ENCODE peak calls at places on chromosome 19, in eight cellular contexts. One of them, this sample, is unnamed. For H3K9me3, the result is how much of the 10 kb centered on the place peaks cover.

GRCh38 chr19:8208710-8209110 is 460 bp upstream of the CERS4 start:
- DNase-seq in mucosa of descending colon: no peak
- DNase-seq in ascending aorta: no peak
- DNase-seq in uterus: no peak
- DNase-seq in CD8-positive, alpha-beta memory T cell: no peak
- DNase-seq in Karpas-422: no peak
- DNase-seq in tibial artery: peak
- DNase-seq in astrocyte: no peak
- DNase-seq in this sample: no peak

GRCh38 chr19:6239401-6239844 is 40.4 kb downstream of the MLLT1 start:
- DNase-seq in mucosa of descending colon: peak
- DNase-seq in ascending aorta: no peak
- DNase-seq in tibial artery: no peak
- DNase-seq in uterus: no peak
- DNase-seq in CD8-positive, alpha-beta memory T cell: no peak
- DNase-seq in Karpas-422: no peak
- DNase-seq in astrocyte: peak
- DNase-seq in this sample: no peak

GRCh38 chr19:54138777-54139256 is 1.3 kb downstream of the CNOT3 start:
- DNase-seq in tibial artery: no peak
- DNase-seq in CD8-positive, alpha-beta memory T cell: no peak
- DNase-seq in astrocyte: no peak
- DNase-seq in ascending aorta: no peak
- DNase-seq in mucosa of descending colon: no peak
- DNase-seq in Karpas-422: peak
- DNase-seq in uterus: no peak
- DNase-seq in this sample: no peak

GRCh38 chr19:30780032-30780431 is 407.8 kb downstream of the ZNF536 start:
- DNase-seq in mucosa of descending colon: no peak
- DNase-seq in uterus: no peak
- DNase-seq in astrocyte: no peak
- DNase-seq in Karpas-422: no peak
- DNase-seq in CD8-positive, alpha-beta memory T cell: no peak
- DNase-seq in tibial artery: no peak
- DNase-seq in ascending aorta: no peak
- DNase-seq in this sample: no peak

GRCh38 chr19:49690073-49690655 is 752 bp upstream of the CPT1C start:
- DNase-seq in mucosa of descending colon: no peak
- DNase-seq in Karpas-422: no peak
- DNase-seq in uterus: no peak
- DNase-seq in astrocyte: no peak
- DNase-seq in CD8-positive, alpha-beta memory T cell: no peak
- DNase-seq in tibial artery: no peak
- DNase-seq in ascending aorta: no peak
- DNase-seq in this sample: no peak

GRCh38 chr19:4064551-4065260 is 2.0 kb downstream of the ZBTB7A start:
- DNase-seq in uterus: peak
- DNase-seq in astrocyte: no peak
- DNase-seq in CD8-positive, alpha-beta memory T cell: peak
- DNase-seq in Karpas-422: peak
- DNase-seq in ascending aorta: no peak
- DNase-seq in tibial artery: peak
- DNase-seq in mucosa of descending colon: peak
- DNase-seq in this sample: peak

GRCh38 chr19:13366529-13367143 is 139.6 kb downstream of the CACNA1A start:
- DNase-seq in astrocyte: peak
- DNase-seq in tibial artery: no peak
- DNase-seq in mucosa of descending colon: no peak
- DNase-seq in uterus: no peak
- DNase-seq in CD8-positive, alpha-beta memory T cell: no peak
- DNase-seq in Karpas-422: peak
- DNase-seq in ascending aorta: no peak
- DNase-seq in this sample: no peak

GRCh38 chr19:13872695-13873389 is 4.1 kb upstream of the NANOS3 start:
- DNase-seq in mucosa of descending colon: peak
- DNase-seq in astrocyte: no peak
- DNase-seq in ascending aorta: no peak
- DNase-seq in CD8-positive, alpha-beta memory T cell: no peak
- DNase-seq in Karpas-422: peak
- DNase-seq in tibial artery: no peak
- DNase-seq in uterus: no peak
- DNase-seq in this sample: no peak

GRCh38 chr19:15249912-15250634 is 17.8 kb upstream of the EPHX3 start:
- DNase-seq in tibial artery: peak
- DNase-seq in mucosa of descending colon: no peak
- DNase-seq in Karpas-422: no peak
- DNase-seq in ascending aorta: no peak
- DNase-seq in uterus: peak
- DNase-seq in CD8-positive, alpha-beta memory T cell: no peak
- DNase-seq in astrocyte: peak
- DNase-seq in this sample: no peak

GRCh38 chr19:42132851-42133528 is 744 bp upstream of the POU2F2 start:
- DNase-seq in mucosa of descending colon: peak
- DNase-seq in astrocyte: no peak
- DNase-seq in ascending aorta: no peak
- DNase-seq in Karpas-422: peak
- DNase-seq in tibial artery: peak
- DNase-seq in uterus: peak
- DNase-seq in CD8-positive, alpha-beta memory T cell: peak
- DNase-seq in this sample: peak

GRCh38 chr19:10321417-10321797 is 5.6 kb upstream of the FDX2 start:
- DNase-seq in Karpas-422: no peak
- DNase-seq in astrocyte: no peak
- DNase-seq in uterus: no peak
- DNase-seq in CD8-positive, alpha-beta memory T cell: no peak
- DNase-seq in ascending aorta: no peak
- DNase-seq in tibial artery: no peak
- DNase-seq in mucosa of descending colon: peak
- DNase-seq in this sample: no peak

GRCh38 chr19:41441321-41441945 is 1.5 kb upstream of the ERICH4 start:
- DNase-seq in tibial artery: no peak
- DNase-seq in astrocyte: no peak
- DNase-seq in Karpas-422: no peak
- DNase-seq in CD8-positive, alpha-beta memory T cell: no peak
- DNase-seq in ascending aorta: no peak
- DNase-seq in uterus: no peak
- DNase-seq in mucosa of descending colon: no peak
- DNase-seq in this sample: no peak

GRCh38 chr19:45448887-45449299 is 18.9 kb upstream of the FOSB start:
- DNase-seq in ascending aorta: no peak
- DNase-seq in Karpas-422: no peak
- DNase-seq in mucosa of descending colon: no peak
- DNase-seq in tibial artery: no peak
- DNase-seq in CD8-positive, alpha-beta memory T cell: no peak
- DNase-seq in uterus: no peak
- DNase-seq in astrocyte: no peak
- DNase-seq in this sample: no peak

GRCh38 chr19:48856921-48857320 is 11.5 kb downstream of the PLEKHA4 start:
- DNase-seq in CD8-positive, alpha-beta memory T cell: no peak
- DNase-seq in Karpas-422: no peak
- DNase-seq in tibial artery: no peak
- DNase-seq in mucosa of descending colon: no peak
- DNase-seq in ascending aorta: no peak
- DNase-seq in astrocyte: no peak
- DNase-seq in uterus: no peak
- DNase-seq in this sample: no peak

GRCh38 chr19:3171894-3172679 is 6.5 kb upstream of the S1PR4 start:
- DNase-seq in CD8-positive, alpha-beta memory T cell: no peak
- DNase-seq in astrocyte: no peak
- DNase-seq in uterus: no peak
- DNase-seq in Karpas-422: no peak
- DNase-seq in tibial artery: no peak
- DNase-seq in ascending aorta: no peak
- DNase-seq in mucosa of descending colon: no peak
- DNase-seq in this sample: no peak

GRCh38 chr19:46840157-46840942 is 10.3 kb downstream of the AP2S1 start:
- DNase-seq in mucosa of descending colon: peak
- DNase-seq in astrocyte: no peak
- DNase-seq in tibial artery: no peak
- DNase-seq in ascending aorta: no peak
- DNase-seq in CD8-positive, alpha-beta memory T cell: peak
- DNase-seq in Karpas-422: peak
- DNase-seq in uterus: peak
- DNase-seq in this sample: peak

GRCh38 chr19:13492128-13492527 is 14.2 kb downstream of the CACNA1A start:
- DNase-seq in ascending aorta: no peak
- DNase-seq in CD8-positive, alpha-beta memory T cell: no peak
- DNase-seq in Karpas-422: no peak
- DNase-seq in tibial artery: no peak
- DNase-seq in astrocyte: peak
- DNase-seq in mucosa of descending colon: no peak
- DNase-seq in uterus: no peak
- DNase-seq in this sample: no peak

GRCh38 chr19:369876-370275 is 25.3 kb upstream of the MIER2 start:
- DNase-seq in tibial artery: no peak
- DNase-seq in astrocyte: no peak
- DNase-seq in mucosa of descending colon: no peak
- DNase-seq in Karpas-422: peak
- DNase-seq in uterus: no peak
- DNase-seq in ascending aorta: no peak
- DNase-seq in CD8-positive, alpha-beta memory T cell: no peak
- DNase-seq in this sample: no peak

GRCh38 chr19:40232479-40232878 is 6.0 kb upstream of the CCNP start:
- DNase-seq in CD8-positive, alpha-beta memory T cell: no peak
- DNase-seq in uterus: no peak
- DNase-seq in Karpas-422: no peak
- DNase-seq in mucosa of descending colon: no peak
- DNase-seq in ascending aorta: no peak
- DNase-seq in tibial artery: no peak
- DNase-seq in astrocyte: no peak
- DNase-seq in this sample: no peak

GRCh38 chr19:48896191-48896720 is 2.3 kb downstream of the TULP2 start:
- DNase-seq in CD8-positive, alpha-beta memory T cell: peak
- DNase-seq in astrocyte: no peak
- DNase-seq in ascending aorta: no peak
- DNase-seq in Karpas-422: peak
- DNase-seq in uterus: peak
- DNase-seq in tibial artery: peak
- DNase-seq in mucosa of descending colon: peak
- DNase-seq in this sample: no peak

DNA sequence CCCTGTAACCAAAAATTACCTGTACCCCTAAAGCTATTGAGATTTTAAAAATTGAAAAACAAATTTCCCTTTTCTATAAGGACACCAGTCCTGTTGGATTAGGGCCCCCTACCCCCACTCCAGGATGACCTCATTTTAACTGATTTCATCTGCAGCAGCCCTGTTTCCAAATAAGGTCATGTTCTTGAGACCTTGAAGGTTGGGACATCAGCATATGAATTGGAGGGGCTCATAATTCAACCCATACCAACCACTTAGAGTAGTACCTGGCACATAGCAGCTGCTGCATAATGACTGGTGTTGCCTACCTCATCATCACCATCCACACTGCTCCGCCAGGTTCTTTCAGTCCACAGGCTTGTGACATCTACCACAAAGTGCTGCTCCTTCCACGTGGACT is 17.6 kb downstream of the ZNF71 start:
- DNase-seq in ascending aorta: no peak
- DNase-seq in uterus: no peak
- DNase-seq in Karpas-422: no peak
- DNase-seq in CD8-positive, alpha-beta memory T cell: no peak
- DNase-seq in tibial artery: no peak
- DNase-seq in astrocyte: no peak
- DNase-seq in mucosa of descending colon: no peak
- DNase-seq in this sample: no peak
- H3K9me3 ChIP-seq in ascending aorta: half or more
- H3K9me3 ChIP-seq in uterus: under half
- H3K9me3 ChIP-seq in Karpas-422: half or more
- H3K9me3 ChIP-seq in CD8-positive, alpha-beta memory T cell: half or more
- H3K9me3 ChIP-seq in tibial artery: under half
- H3K9me3 ChIP-seq in astrocyte: under half
- H3K9me3 ChIP-seq in mucosa of descending colon: half or more
- H3K9me3 ChIP-seq in this sample: under half

GRCh38 chr19:35159606-35160005 is 5.1 kb downstream of the FXYD5 start:
- DNase-seq in astrocyte: no peak
- DNase-seq in CD8-positive, alpha-beta memory T cell: no peak
- DNase-seq in mucosa of descending colon: no peak
- DNase-seq in uterus: no peak
- DNase-seq in Karpas-422: no peak
- DNase-seq in ascending aorta: no peak
- DNase-seq in tibial artery: no peak
- DNase-seq in this sample: no peak
- H3K9me3 ChIP-seq in astrocyte: under half
- H3K9me3 ChIP-seq in CD8-positive, alpha-beta memory T cell: under half
- H3K9me3 ChIP-seq in mucosa of descending colon: under half
- H3K9me3 ChIP-seq in uterus: under half
- H3K9me3 ChIP-seq in Karpas-422: under half
- H3K9me3 ChIP-seq in ascending aorta: under half
- H3K9me3 ChIP-seq in tibial artery: under half
- H3K9me3 ChIP-seq in this sample: under half

GRCh38 chr19:57872450-57872849 is 16.4 kb downstream of the ZNF814 start:
- DNase-seq in CD8-positive, alpha-beta memory T cell: no peak
- DNase-seq in mucosa of descending colon: no peak
- DNase-seq in tibial artery: no peak
- DNase-seq in Karpas-422: no peak
- DNase-seq in ascending aorta: no peak
- DNase-seq in uterus: no peak
- DNase-seq in astrocyte: no peak
- DNase-seq in this sample: no peak

GRCh38 chr19:57870225-57870624 is 18.6 kb downstream of the ZNF814 start:
- DNase-seq in CD8-positive, alpha-beta memory T cell: no peak
- DNase-seq in tibial artery: no peak
- DNase-seq in ascending aorta: no peak
- DNase-seq in Karpas-422: no peak
- DNase-seq in astrocyte: no peak
- DNase-seq in mucosa of descending colon: no peak
- DNase-seq in uterus: no peak
- DNase-seq in this sample: no peak

DNA sequence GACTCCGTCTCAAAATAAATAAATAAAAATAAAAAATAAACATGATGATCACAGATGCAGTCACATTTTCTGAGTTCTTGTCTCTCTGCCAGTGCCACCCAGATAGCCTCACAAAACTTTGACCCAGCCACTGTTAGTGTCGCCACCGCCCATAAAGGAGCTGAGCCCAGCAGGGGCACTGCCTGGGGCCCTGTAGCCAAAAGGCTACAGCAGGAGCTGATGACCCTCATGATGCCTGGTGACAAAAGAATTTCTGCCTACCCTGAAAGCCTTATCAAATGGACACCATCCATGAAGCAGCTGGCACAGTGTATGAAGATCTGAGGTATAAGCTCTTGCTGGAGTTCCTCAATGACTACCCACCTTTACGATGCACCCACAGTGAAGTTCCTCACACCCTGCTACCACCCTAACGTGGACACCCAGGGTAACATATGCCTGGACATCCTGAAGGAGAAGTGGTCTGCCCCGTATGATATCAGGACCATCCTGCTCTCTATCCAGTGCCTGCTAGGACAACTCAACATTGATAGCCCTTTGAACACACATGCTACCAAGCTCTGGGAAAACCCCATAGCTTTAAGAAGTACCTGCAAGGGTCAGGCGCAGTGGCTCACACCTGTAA is 18.3 kb downstream of the ZNF587 start:
- DNase-seq in astrocyte: no peak
- DNase-seq in CD8-positive, alpha-beta memory T cell: no peak
- DNase-seq in uterus: no peak
- DNase-seq in tibial artery: no peak
- DNase-seq in mucosa of descending colon: no peak
- DNase-seq in Karpas-422: no peak
- DNase-seq in ascending aorta: no peak
- DNase-seq in this sample: no peak
- H3K9me3 ChIP-seq in astrocyte: half or more
- H3K9me3 ChIP-seq in CD8-positive, alpha-beta memory T cell: under half
- H3K9me3 ChIP-seq in uterus: under half
- H3K9me3 ChIP-seq in tibial artery: under half
- H3K9me3 ChIP-seq in mucosa of descending colon: half or more
- H3K9me3 ChIP-seq in Karpas-422: half or more
- H3K9me3 ChIP-seq in ascending aorta: half or more
- H3K9me3 ChIP-seq in this sample: under half

GRCh38 chr19:44182145-44182544 is 17.2 kb downstream of the ZNF226 start:
- DNase-seq in mucosa of descending colon: no peak
- DNase-seq in uterus: no peak
- DNase-seq in CD8-positive, alpha-beta memory T cell: no peak
- DNase-seq in Karpas-422: no peak
- DNase-seq in tibial artery: no peak
- DNase-seq in astrocyte: no peak
- DNase-seq in ascending aorta: no peak
- DNase-seq in this sample: no peak
- H3K9me3 ChIP-seq in mucosa of descending colon: half or more
- H3K9me3 ChIP-seq in uterus: under half
- H3K9me3 ChIP-seq in CD8-positive, alpha-beta memory T cell: under half
- H3K9me3 ChIP-seq in Karpas-422: under half
- H3K9me3 ChIP-seq in tibial artery: under half
- H3K9me3 ChIP-seq in astrocyte: under half
- H3K9me3 ChIP-seq in ascending aorta: half or more
- H3K9me3 ChIP-seq in this sample: under half

This sample was measured in T-helper 17 cell.